ENCODE peak calls at places on chromosomes 12 and 14, in five cellular contexts. One of them, this sample, is unnamed.

GRCh38 chr12:38878986-38879385 is 26.4 kb downstream of the CPNE8 start:
- DNase-seq in GM23248: no peak
- DNase-seq in A673: no peak
- DNase-seq in endothelial cell of umbilical vein: no peak
- DNase-seq in HepG2: no peak
- DNase-seq in this sample: no peak

GRCh38 chr14:24817638-24818053 is 183.7 kb upstream of the GZMB start:
- DNase-seq in GM23248: peak
- DNase-seq in A673: no peak
- DNase-seq in endothelial cell of umbilical vein: no peak
- DNase-seq in HepG2: no peak
- DNase-seq in this sample: no peak

GRCh38 chr12:13734753-13735152 is 246.6 kb downstream of the GRIN2B start:
- DNase-seq in GM23248: no peak
- DNase-seq in A673: no peak
- DNase-seq in endothelial cell of umbilical vein: no peak
- DNase-seq in HepG2: no peak
- DNase-seq in this sample: peak

GRCh38 chr12:132376464-132376830 is 47.1 kb upstream of the GALNT9 start:
- DNase-seq in GM23248: no peak
- DNase-seq in A673: no peak
- DNase-seq in endothelial cell of umbilical vein: no peak
- DNase-seq in HepG2: no peak
- DNase-seq in this sample: no peak

GRCh38 chr12:19177754-19178153 is 48.2 kb downstream of the PLEKHA5 start:
- DNase-seq in GM23248: peak
- DNase-seq in A673: no peak
- DNase-seq in endothelial cell of umbilical vein: no peak
- DNase-seq in HepG2: no peak
- DNase-seq in this sample: no peak

GRCh38 chr14:101010835-101011234 is 107.3 kb upstream of the RTL1 start:
- DNase-seq in GM23248: no peak
- DNase-seq in A673: no peak
- DNase-seq in endothelial cell of umbilical vein: no peak
- DNase-seq in HepG2: no peak
- DNase-seq in this sample: no peak

GRCh38 chr12:106138646-106139421 is at the start of gene NUAK1:
- DNase-seq in GM23248: peak
- DNase-seq in A673: peak
- DNase-seq in endothelial cell of umbilical vein: peak
- DNase-seq in HepG2: no peak
- DNase-seq in this sample: peak

GRCh38 chr14:77508249-77508648 is 9.6 kb upstream of the ISM2 start:
- DNase-seq in GM23248: peak
- DNase-seq in A673: no peak
- DNase-seq in endothelial cell of umbilical vein: no peak
- DNase-seq in HepG2: peak
- DNase-seq in this sample: peak

GRCh38 chr12:80485222-80485987 is 41.4 kb downstream of the PTPRQ start:
- DNase-seq in GM23248: no peak
- DNase-seq in A673: no peak
- DNase-seq in endothelial cell of umbilical vein: no peak
- DNase-seq in HepG2: no peak
- DNase-seq in this sample: no peak

GRCh38 chr14:61337893-61338292 is 16.5 kb downstream of the PRKCH start:
- DNase-seq in GM23248: no peak
- DNase-seq in A673: no peak
- DNase-seq in endothelial cell of umbilical vein: peak
- DNase-seq in HepG2: no peak
- DNase-seq in this sample: no peak

GRCh38 chr14:97642631-97643030 is 845.4 kb downstream of the VRK1 start:
- DNase-seq in GM23248: no peak
- DNase-seq in A673: no peak
- DNase-seq in endothelial cell of umbilical vein: no peak
- DNase-seq in HepG2: no peak
- DNase-seq in this sample: no peak

DNA sequence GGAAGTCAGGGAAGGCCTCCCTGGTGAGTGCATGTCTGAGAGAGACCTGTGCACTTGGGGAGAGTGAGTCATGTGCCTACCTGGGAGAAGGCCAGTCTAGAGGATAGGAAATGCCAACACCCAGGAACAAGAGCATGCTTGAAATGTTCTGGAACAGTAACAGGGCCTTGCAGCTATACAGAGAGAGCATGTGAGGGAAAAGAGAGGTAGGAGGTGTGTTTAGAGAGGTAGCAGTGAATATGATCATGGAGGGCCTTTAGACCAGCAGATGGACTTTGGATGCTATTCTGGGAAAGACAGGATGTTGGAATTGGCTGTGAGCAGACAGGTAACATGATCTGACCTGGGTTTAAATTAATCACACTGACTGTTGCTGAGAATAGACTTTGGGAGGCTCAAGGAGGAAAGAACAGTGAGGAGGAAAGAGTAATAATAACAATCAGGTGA is 1143.6 kb downstream of the FLRT2 start:
- DNase-seq in GM23248: no peak
- DNase-seq in A673: no peak
- DNase-seq in endothelial cell of umbilical vein: no peak
- DNase-seq in HepG2: peak
- DNase-seq in this sample: peak
- TF ChIP-seq EZH2 in GM23248: no peak
- TF ChIP-seq EZH2 in A673: no peak
- TF ChIP-seq EZH2 in endothelial cell of umbilical vein: no peak
- TF ChIP-seq EZH2 in HepG2: no peak
- TF ChIP-seq EZH2 in this sample: no peak

GRCh38 chr14:56809262-56810215 is 740 bp downstream of the OTX2 start:
- DNase-seq in GM23248: no peak
- DNase-seq in A673: peak
- DNase-seq in endothelial cell of umbilical vein: no peak
- DNase-seq in HepG2: no peak
- DNase-seq in this sample: no peak
- TF ChIP-seq EZH2 in GM23248: no peak
- TF ChIP-seq EZH2 in A673: no peak
- TF ChIP-seq EZH2 in endothelial cell of umbilical vein: peak
- TF ChIP-seq EZH2 in HepG2: no peak
- TF ChIP-seq EZH2 in this sample: no peak

GRCh38 chr14:103104389-103104653 is 9.8 kb downstream of the EXOC3L4 start:
- DNase-seq in GM23248: no peak
- DNase-seq in A673: no peak
- DNase-seq in endothelial cell of umbilical vein: no peak
- DNase-seq in HepG2: no peak
- DNase-seq in this sample: no peak

GRCh38 chr14:103101964-103102688 is 7.6 kb downstream of the EXOC3L4 start:
- DNase-seq in GM23248: no peak
- DNase-seq in A673: no peak
- DNase-seq in endothelial cell of umbilical vein: no peak
- DNase-seq in HepG2: no peak
- DNase-seq in this sample: no peak

GRCh38 chr14:103101257-103101963 is 6.9 kb downstream of the EXOC3L4 start:
- DNase-seq in GM23248: no peak
- DNase-seq in A673: no peak
- DNase-seq in endothelial cell of umbilical vein: no peak
- DNase-seq in HepG2: no peak
- DNase-seq in this sample: no peak

GRCh38 chr14:103103461-103104388 is 9.2 kb downstream of the EXOC3L4 start:
- DNase-seq in GM23248: peak
- DNase-seq in A673: peak
- DNase-seq in endothelial cell of umbilical vein: no peak
- DNase-seq in HepG2: peak
- DNase-seq in this sample: peak

GRCh38 chr14:103102689-103103260 is 8.2 kb downstream of the EXOC3L4 start:
- DNase-seq in GM23248: no peak
- DNase-seq in A673: no peak
- DNase-seq in endothelial cell of umbilical vein: no peak
- DNase-seq in HepG2: no peak
- DNase-seq in this sample: no peak
- TF ChIP-seq EZH2 in GM23248: no peak
- TF ChIP-seq EZH2 in A673: peak
- TF ChIP-seq EZH2 in endothelial cell of umbilical vein: peak
- TF ChIP-seq EZH2 in HepG2: no peak
- TF ChIP-seq EZH2 in this sample: no peak

DNA sequence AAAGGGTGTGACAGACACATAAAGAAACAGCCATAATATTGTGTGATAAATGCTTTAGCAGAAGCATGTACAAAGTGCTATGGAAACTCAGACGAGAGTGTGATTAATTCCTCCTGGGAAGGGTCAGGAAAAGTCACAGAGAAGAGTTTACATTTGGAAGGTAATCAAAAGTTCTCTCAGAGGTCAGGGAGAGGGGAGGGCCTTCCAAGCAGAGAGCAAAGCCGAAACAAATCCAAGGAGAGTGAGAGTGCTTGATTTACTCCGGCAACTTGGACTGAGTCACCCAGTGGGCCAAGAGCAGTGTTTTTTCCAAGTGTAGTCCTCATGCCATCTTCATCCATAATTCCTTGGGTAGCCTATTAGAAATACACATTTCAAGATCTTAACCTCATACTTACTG is 108.3 kb downstream of the IGF1 start:
- DNase-seq in GM23248: no peak
- DNase-seq in A673: no peak
- DNase-seq in endothelial cell of umbilical vein: no peak
- DNase-seq in HepG2: no peak
- DNase-seq in this sample: no peak
- TF ChIP-seq EZH2 in GM23248: no peak
- TF ChIP-seq EZH2 in A673: no peak
- TF ChIP-seq EZH2 in endothelial cell of umbilical vein: no peak
- TF ChIP-seq EZH2 in HepG2: no peak
- TF ChIP-seq EZH2 in this sample: no peak

GRCh38 chr12:98893126-98893525 is 248.0 kb downstream of the APAF1 start:
- DNase-seq in GM23248: no peak
- DNase-seq in A673: peak
- DNase-seq in endothelial cell of umbilical vein: no peak
- DNase-seq in HepG2: no peak
- DNase-seq in this sample: no peak

GRCh38 chr12:98894412-98895085 is 249.5 kb downstream of the APAF1 start:
- DNase-seq in GM23248: peak
- DNase-seq in A673: peak
- DNase-seq in endothelial cell of umbilical vein: no peak
- DNase-seq in HepG2: no peak
- DNase-seq in this sample: no peak

GRCh38 chr12:98896938-98897337 is 251.8 kb downstream of the APAF1 start:
- DNase-seq in GM23248: peak
- DNase-seq in A673: peak
- DNase-seq in endothelial cell of umbilical vein: no peak
- DNase-seq in HepG2: no peak
- DNase-seq in this sample: no peak

GRCh38 chr12:98893601-98894411 is 248.7 kb downstream of the APAF1 start:
- DNase-seq in GM23248: no peak
- DNase-seq in A673: peak
- DNase-seq in endothelial cell of umbilical vein: no peak
- DNase-seq in HepG2: no peak
- DNase-seq in this sample: no peak

DNA sequence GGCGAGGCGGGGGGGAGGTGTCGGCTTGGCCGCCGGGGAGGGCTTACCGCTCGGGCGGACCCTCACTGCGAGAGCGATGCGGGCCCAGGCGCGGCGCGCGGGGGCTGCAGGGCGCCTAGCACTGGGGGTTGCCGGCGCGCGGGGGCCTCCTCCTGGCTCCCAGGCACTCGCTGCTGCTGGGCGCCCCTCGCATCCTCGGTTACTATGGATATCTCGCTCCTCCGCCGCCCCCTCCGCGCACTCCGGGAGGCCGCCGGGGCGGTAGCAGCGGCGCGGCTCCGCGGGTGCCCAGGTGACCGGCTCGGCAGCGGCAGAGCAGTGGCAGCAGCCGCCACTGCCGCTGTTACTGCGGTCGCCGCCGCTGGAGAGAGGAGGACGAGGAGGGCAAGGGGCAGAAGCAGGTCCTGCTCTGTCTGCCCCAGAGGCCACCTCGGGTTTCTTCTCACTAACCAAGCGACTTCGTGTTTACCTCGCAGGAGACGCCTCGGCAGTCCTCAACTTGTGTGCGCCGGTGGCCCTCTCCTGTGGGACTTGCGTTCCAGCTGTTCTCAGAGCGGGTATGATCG is 250.1 kb downstream of the APAF1 start:
- DNase-seq in GM23248: no peak
- DNase-seq in A673: peak
- DNase-seq in endothelial cell of umbilical vein: no peak
- DNase-seq in HepG2: no peak
- DNase-seq in this sample: no peak
- TF ChIP-seq EZH2 in GM23248: no peak
- TF ChIP-seq EZH2 in A673: peak
- TF ChIP-seq EZH2 in endothelial cell of umbilical vein: peak
- TF ChIP-seq EZH2 in HepG2: no peak
- TF ChIP-seq EZH2 in this sample: peak

This sample was measured in PC-3.